ENCODE peak calls at places on chromosome 2, in four cellular contexts. R is GM20000, Z is hippocampal formation, O is SW 1271. I is an unnamed sample.

GRCh38 chr2:145199052-145199451 is 679.1 kb upstream of the ZEB2 start:
- DNase-seq in R (no peak), Z (no peak), O (no peak), I (no peak)

GRCh38 chr2:217203086-217203485 is 343.2 kb upstream of the TNP1 start:
- DNase-seq in R (no peak), Z (no peak), O (no peak), I (no peak)

GRCh38 chr2:38074047-38074774 is 1.7 kb downstream of the CYP1B1 start:
- DNase-seq in R (peak), Z (no peak), O (no peak), I (no peak)

GRCh38 chr2:86193901-86194567 is 1.2 kb downstream of the IMMT start:
- DNase-seq in R (no peak), Z (no peak), O (peak), I (no peak)

GRCh38 chr2:7034313-7034712 is 117.1 kb downstream of the RNF144A start:
- DNase-seq in R (no peak), Z (no peak), O (no peak), I (no peak)

GRCh38 chr2:129829577-129829976 is 149.9 kb upstream of the RAB6C start:
- DNase-seq in R (no peak), Z (no peak), O (no peak), I (peak)

GRCh38 chr2:97741251-97741650 is 27.9 kb downstream of the ZAP70 start:
- DNase-seq in R (no peak), Z (no peak), O (no peak), I (no peak)

GRCh38 chr2:224657349-224657748 is 58.8 kb downstream of the CCDC195 start:
- DNase-seq in R (no peak), Z (no peak), O (no peak), I (no peak)

GRCh38 chr2:101041413-101041812 is 39.3 kb downstream of the RPL31 start:
- DNase-seq in R (no peak), Z (no peak), O (no peak), I (no peak)

GRCh38 chr2:151162185-151162584 is 99.5 kb downstream of the RBM43 start:
- DNase-seq in R (no peak), Z (no peak), O (no peak), I (no peak)

GRCh38 chr2:19120941-19121750 is 237.3 kb downstream of the OSR1 start:
- DNase-seq in R (no peak), Z (peak), O (peak), I (no peak)

GRCh38 chr2:109239720-109240119 is 110.7 kb downstream of the SH3RF3 start:
- DNase-seq in R (no peak), Z (no peak), O (no peak), I (no peak)

GRCh38 chr2:20282916-20283592 is 58.1 kb upstream of the SDC1 start:
- DNase-seq in R (no peak), Z (peak), O (no peak), I (no peak)

GRCh38 chr2:53513167-53513666 is 254.4 kb upstream of the CHAC2 start:
- DNase-seq in R (no peak), Z (no peak), O (no peak), I (no peak)

GRCh38 chr2:160674076-160674630 is 180.5 kb upstream of the RBMS1 start:
- DNase-seq in R (no peak), Z (no peak), O (no peak), I (peak)

GRCh38 chr2:43438858-43439655 is 156.8 kb downstream of the THADA start:
- DNase-seq in R (no peak), Z (no peak), O (no peak), I (peak)

GRCh38 chr2:12486205-12487118 is 230.3 kb upstream of the TRIB2 start:
- DNase-seq in R (no peak), Z (no peak), O (no peak), I (no peak)

GRCh38 chr2:120349125-120349921 is 3.4 kb downstream of the INHBB start:
- DNase-seq in R (no peak), Z (no peak), O (no peak), I (no peak)

GRCh38 chr2:30139131-30139870 is 7.5 kb upstream of the YPEL5 start:
- DNase-seq in R (no peak), Z (no peak), O (no peak), I (peak)

GRCh38 chr2:212935749-212936148 is 215.7 kb downstream of the IKZF2 start:
- DNase-seq in R (no peak), Z (no peak), O (no peak), I (no peak)

GRCh38 chr2:161208527-161209139 is 48.4 kb downstream of the TANK start:
- DNase-seq in R (no peak), Z (no peak), O (peak), I (no peak)

GRCh38 chr2:158953926-158954763 is 14.3 kb upstream of the TANC1 start:
- DNase-seq in R (no peak), Z (no peak), O (no peak), I (peak)

GRCh38 chr2:11698009-11698922 is 28.3 kb upstream of the NTSR2 start:
- DNase-seq in R (no peak), Z (no peak), O (no peak), I (no peak)

GRCh38 chr2:39368846-39369245 is 68.2 kb downstream of the MAP4K3 start:
- DNase-seq in R (peak), Z (no peak), O (no peak), I (no peak)

GRCh38 chr2:64859208-64860161 is 129.7 kb upstream of the SLC1A4 start:
- DNase-seq in R (peak), Z (peak), O (peak), I (peak)

GRCh38 chr2:49490710-49491109 is 336.4 kb upstream of the FSHR start:
- DNase-seq in R (peak), Z (no peak), O (no peak), I (peak)

GRCh38 chr2:7672027-7672684 is 754.9 kb downstream of the RNF144A start:
- DNase-seq in R (peak), Z (no peak), O (no peak), I (peak)

GRCh38 chr2:238379096-238379810 is 47.5 kb upstream of the ASB1 start:
- DNase-seq in R (no peak), Z (no peak), O (no peak), I (no peak)

GRCh38 chr2:136246086-136246669 is 128.2 kb upstream of the CXCR4 start:
- DNase-seq in R (no peak), Z (no peak), O (no peak), I (no peak)

GRCh38 chr2:221517362-221518121 is 54.6 kb downstream of the EPHA4 start:
- DNase-seq in R (peak), Z (no peak), O (no peak), I (peak)

GRCh38 chr2:207876834-207877535 is 107.3 kb upstream of the FZD5 start:
- DNase-seq in R (no peak), Z (no peak), O (no peak), I (no peak)

I was measured in MM.1S.